ENCODE peak calls at places on chromosome 20, in six cellular contexts. E is stimulated activated naive CD4-positive, alpha-beta T cell; W is heart left ventricle; N is activated CD4-positive, alpha-beta T cell treated with anti-CD3 and anti-CD28 coated beads, Interleukin-2, amount 50 U/mL, for 24 hours; U is choroid plexus epithelial cell; B is BE2C. F is an unnamed sample.
A peak's percentile ranks its signal among the peaks of the same experiment; 100 is the strongest.

GRCh38 chr20:4192378-4193048 is 177.2 kb upstream of the RNF24 start:
- DNase-seq in E (no peak), W (no peak), N (no peak), U (peak; percentile 83), B (no peak), F (no peak)

GRCh38 chr20:33249456-33249855 is 13.7 kb downstream of the BPIFA1 start:
- DNase-seq in E (no peak), W (no peak), N (no peak), U (no peak), B (no peak), F (peak; percentile 87)

GRCh38 chr20:10639051-10639761 is 34.6 kb downstream of the JAG1 start:
- DNase-seq in E (no peak), W (no peak), N (no peak), U (peak; percentile 31), B (no peak), F (no peak)

GRCh38 chr20:37095108-37095608 is 639 bp downstream of the RBL1 start:
- DNase-seq in E (peak; percentile 62), W (no peak), N (no peak), U (peak; percentile 8), B (peak; percentile 16), F (no peak)

GRCh38 chr20:5719861-5720401 is 30.3 kb upstream of the SHLD1 start:
- DNase-seq in E (no peak), W (no peak), N (no peak), U (peak; percentile 58), B (peak; percentile 10), F (peak; percentile 24)

GRCh38 chr20:62483613-62484468 is 8.0 kb upstream of the GATA5 start:
- DNase-seq in E (no peak), W (no peak), N (no peak), U (no peak), B (no peak), F (no peak)

GRCh38 chr20:50690562-50690978 is 772 bp downstream of the RIPOR3 start:
- DNase-seq in E (no peak), W (no peak), N (no peak), U (peak; percentile 70), B (peak; percentile 18), F (no peak)

GRCh38 chr20:47278907-47279348 is 77.6 kb downstream of the ZMYND8 start:
- DNase-seq in E (no peak), W (no peak), N (no peak), U (peak; percentile 40), B (no peak), F (no peak)

GRCh38 chr20:31594558-31595379 is 10.3 kb upstream of the ID1 start:
- DNase-seq in E (no peak), W (peak; percentile 82), N (no peak), U (no peak), B (no peak), F (peak; percentile 83)

GRCh38 chr20:55746723-55747122 is 258.6 kb downstream of the CBLN4 start:
- DNase-seq in E (no peak), W (no peak), N (no peak), U (no peak), B (no peak), F (no peak)

GRCh38 chr20:32509639-32510066 is 75.5 kb downstream of the NOL4L start:
- DNase-seq in E (peak; percentile 76), W (no peak), N (no peak), U (no peak), B (no peak), F (no peak)

GRCh38 chr20:49540232-49540620 is 27.7 kb downstream of the PTGIS start:
- DNase-seq in E (no peak), W (no peak), N (no peak), U (no peak), B (no peak), F (no peak)

F was measured in cerebellar cortex.